ENCODE peak calls at places on chromosomes 13 and 19, in six cellular contexts. J is adrenal gland, R is K562, P is H54, F is body of pancreas, V is NB4. Y is an unnamed sample.

GRCh38 chr13:44431150-44431549 is 57.5 kb downstream of the SERP2 start:
- DNase-seq in J (no peak), R (no peak), P (no peak), F (peak), V (no peak), Y (no peak)

GRCh38 chr13:78714717-78715116 is 55.8 kb upstream of the OBI1 start:
- DNase-seq in J (no peak), R (no peak), P (no peak), F (no peak), V (no peak), Y (no peak)

GRCh38 chr13:30865131-30866009 is 40.7 kb upstream of the MEDAG start:
- DNase-seq in J (peak), R (peak), P (no peak), F (peak), V (peak), Y (peak)

GRCh38 chr13:109627649-109628048 is 158.7 kb downstream of the IRS2 start:
- DNase-seq in J (no peak), R (no peak), P (no peak), F (no peak), V (no peak), Y (no peak)

GRCh38 chr19:39709026-39709872 is 5.0 kb downstream of the LGALS14 start:
- DNase-seq in J (no peak), R (no peak), P (no peak), F (no peak), V (no peak), Y (no peak)

GRCh38 chr19:43755256-43755801 is 567 bp upstream of the SMG9 start:
- DNase-seq in J (peak), R (peak), P (no peak), F (peak), V (peak), Y (peak)

GRCh38 chr19:13984186-13984585 is 21.9 kb downstream of the RFX1 start:
- DNase-seq in J (no peak), R (no peak), P (no peak), F (no peak), V (no peak), Y (no peak)

GRCh38 chr19:2540646-2541454 is 64.9 kb downstream of the GADD45B start:
- DNase-seq in J (no peak), R (no peak), P (peak), F (peak), V (no peak), Y (no peak)

GRCh38 chr13:101970339-101970738 is 431.5 kb downstream of the FGF14 start:
- DNase-seq in J (no peak), R (no peak), P (no peak), F (no peak), V (no peak), Y (no peak)

GRCh38 chr13:75421987-75422386 is 60.0 kb downstream of the TBC1D4 start:
- DNase-seq in J (no peak), R (no peak), P (no peak), F (no peak), V (peak), Y (no peak)

GRCh38 chr13:49240017-49240416 is 7.7 kb upstream of the CDADC1 start:
- DNase-seq in J (no peak), R (no peak), P (no peak), F (no peak), V (peak), Y (peak)

GRCh38 chr19:44809856-44810554 is 1.1 kb downstream of the BCAM start:
- DNase-seq in J (no peak), R (no peak), P (no peak), F (no peak), V (no peak), Y (no peak)

GRCh38 chr19:11059511-11060358 is 29.5 kb upstream of the LDLR start:
- DNase-seq in J (no peak), R (no peak), P (no peak), F (no peak), V (no peak), Y (no peak)

GRCh38 chr13:106603568-106603967 is 35.6 kb upstream of the ARGLU1 start:
- DNase-seq in J (no peak), R (no peak), P (no peak), F (no peak), V (no peak), Y (no peak)

GRCh38 chr13:49997935-49998334 is 1.1 kb downstream of the TRIM13 start:
- DNase-seq in J (no peak), R (no peak), P (no peak), F (no peak), V (peak), Y (no peak)

GRCh38 chr19:54201172-54201701 is 579 bp downstream of the RPS9 start:
- DNase-seq in J (no peak), R (no peak), P (no peak), F (no peak), V (no peak), Y (no peak)

GRCh38 chr13:51837016-51837415 is 8.0 kb downstream of the TMEM272 start:
- DNase-seq in J (no peak), R (no peak), P (no peak), F (no peak), V (no peak), Y (no peak)

GRCh38 chr19:23046743-23047142 is 43.8 kb upstream of the ZNF728 start:
- DNase-seq in J (no peak), R (no peak), P (no peak), F (no peak), V (no peak), Y (no peak)

GRCh38 chr19:39807846-39808364 is 26.1 kb downstream of the DYRK1B start:
- DNase-seq in J (no peak), R (no peak), P (no peak), F (no peak), V (no peak), Y (no peak)

GRCh38 chr13:111202149-111202548 is 87.0 kb downstream of the ARHGEF7 start:
- DNase-seq in J (no peak), R (no peak), P (no peak), F (no peak), V (no peak), Y (no peak)

GRCh38 chr13:80338781-80339577 is 1.9 kb downstream of the SPRY2 start:
- DNase-seq in J (peak), R (peak), P (peak), F (peak), V (peak), Y (peak)

GRCh38 chr13:101150998-101151397 is 265.3 kb downstream of the NALCN start:
- DNase-seq in J (no peak), R (no peak), P (no peak), F (no peak), V (no peak), Y (no peak)

GRCh38 chr19:45607071-45608029 is 5.3 kb upstream of the GPR4 start:
- DNase-seq in J (peak), R (peak), P (peak), F (peak), V (peak), Y (peak)

GRCh38 chr19:58328999-58329398 is 2.2 kb downstream of the ZSCAN22 start:
- DNase-seq in J (no peak), R (peak), P (no peak), F (no peak), V (peak), Y (peak)

GRCh38 chr13:83780201-83780600 is 102.1 kb downstream of the SLITRK1 start:
- DNase-seq in J (no peak), R (peak), P (no peak), F (no peak), V (peak), Y (peak)

GRCh38 chr19:39941151-39941550 is 6.7 kb upstream of the FCGBP start:
- DNase-seq in J (no peak), R (no peak), P (no peak), F (no peak), V (no peak), Y (no peak)

GRCh38 chr13:113763254-113763653 is 4.2 kb downstream of the TMEM255B start:
- DNase-seq in J (no peak), R (no peak), P (no peak), F (no peak), V (no peak), Y (no peak)

GRCh38 chr13:113763961-113764792 is 5.2 kb downstream of the TMEM255B start:
- DNase-seq in J (no peak), R (no peak), P (no peak), F (no peak), V (no peak), Y (no peak)

GRCh38 chr13:113762538-113762937 is 3.5 kb downstream of the TMEM255B start:
- DNase-seq in J (no peak), R (no peak), P (no peak), F (no peak), V (no peak), Y (no peak)

GRCh38 chr13:113761136-113761535 is 2.1 kb downstream of the TMEM255B start:
- DNase-seq in J (no peak), R (no peak), P (no peak), F (no peak), V (no peak), Y (no peak)

GRCh38 chr13:113762075-113762474 is 3.0 kb downstream of the TMEM255B start:
- DNase-seq in J (no peak), R (no peak), P (no peak), F (no peak), V (no peak), Y (no peak)
- TF ChIP-seq POLR2A in J (no peak), R (no peak), P (no peak), F (no peak), V (no peak), Y (no peak)

GRCh38 chr19:50808856-50809255 is 14.7 kb downstream of the KLK1 start:
- DNase-seq in J (no peak), R (no peak), P (no peak), F (no peak), V (no peak), Y (no peak)

GRCh38 chr19:50801107-50801506 is 10.9 kb downstream of the ACP4 start:
- DNase-seq in J (no peak), R (no peak), P (no peak), F (no peak), V (no peak), Y (no peak)

GRCh38 chr19:50803633-50804419 is 13.6 kb downstream of the ACP4 start:
- DNase-seq in J (no peak), R (peak), P (no peak), F (no peak), V (peak), Y (peak)

GRCh38 chr19:50798943-50799851 is 9.0 kb downstream of the ACP4 start:
- DNase-seq in J (no peak), R (no peak), P (no peak), F (no peak), V (no peak), Y (no peak)

DNA sequence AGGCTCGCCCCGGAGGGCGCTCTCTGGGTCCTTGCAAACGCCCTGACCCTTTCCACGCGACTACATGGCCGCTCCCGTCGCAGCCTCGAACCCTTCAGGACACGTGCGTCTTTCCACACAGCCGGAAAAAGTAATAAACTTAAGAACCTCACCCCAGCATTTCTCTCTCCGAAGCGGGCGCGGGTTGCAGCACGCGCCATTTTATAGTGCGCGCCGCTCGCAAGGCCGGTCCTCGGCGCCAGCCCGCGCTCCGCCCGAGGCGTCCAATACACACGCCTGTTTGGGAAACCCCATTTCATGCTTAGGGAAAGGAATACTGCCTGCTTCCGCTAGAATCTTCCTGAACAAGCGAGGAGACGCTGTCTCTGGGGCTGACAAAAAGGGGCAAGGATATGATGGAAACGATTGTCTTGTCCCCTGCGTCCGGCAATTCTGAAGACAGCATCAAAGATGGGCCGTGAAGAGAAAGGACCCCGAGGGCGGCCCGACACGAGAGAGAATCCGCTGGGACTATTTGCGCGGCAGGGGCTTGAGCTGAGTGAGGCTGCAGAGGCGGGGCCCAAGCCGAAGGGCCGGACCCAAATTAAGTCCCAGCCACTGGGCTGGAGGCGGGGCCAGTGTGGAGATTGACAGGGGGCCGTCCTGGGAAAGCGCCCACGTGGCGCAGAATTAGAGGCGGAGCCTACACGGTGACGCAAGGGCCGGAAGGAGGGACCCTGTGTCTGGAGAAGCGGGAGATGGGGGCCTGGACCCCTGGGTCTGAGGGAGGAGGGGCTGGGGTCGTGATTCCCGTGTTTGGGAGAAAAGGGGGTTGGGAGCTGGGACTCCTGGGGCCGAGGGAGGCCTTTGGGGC is 14.4 kb downstream of the ACP4 start:
- DNase-seq in J (peak), R (peak), P (peak), F (peak), V (peak), Y (peak)
- TF ChIP-seq POLR2A in J (peak), R (peak), P (peak), F (peak), V (peak), Y (peak)

GRCh38 chr13:40611004-40611403 is 55.4 kb downstream of the FOXO1 start:
- DNase-seq in J (no peak), R (no peak), P (no peak), F (no peak), V (no peak), Y (no peak)

GRCh38 chr13:40613954-40614353 is 52.5 kb downstream of the FOXO1 start:
- DNase-seq in J (no peak), R (no peak), P (no peak), F (no peak), V (no peak), Y (no peak)

GRCh38 chr13:40611635-40612422 is 54.6 kb downstream of the FOXO1 start:
- DNase-seq in J (no peak), R (no peak), P (no peak), F (no peak), V (no peak), Y (no peak)

GRCh38 chr13:40615619-40616018 is 50.8 kb downstream of the FOXO1 start:
- DNase-seq in J (no peak), R (no peak), P (no peak), F (no peak), V (no peak), Y (no peak)

GRCh38 chr13:40613192-40613818 is 53.1 kb downstream of the FOXO1 start:
- DNase-seq in J (no peak), R (no peak), P (no peak), F (peak), V (peak), Y (no peak)
- TF ChIP-seq POLR2A in J (no peak), R (no peak), P (no peak), F (no peak), V (no peak), Y (no peak)

DNA sequence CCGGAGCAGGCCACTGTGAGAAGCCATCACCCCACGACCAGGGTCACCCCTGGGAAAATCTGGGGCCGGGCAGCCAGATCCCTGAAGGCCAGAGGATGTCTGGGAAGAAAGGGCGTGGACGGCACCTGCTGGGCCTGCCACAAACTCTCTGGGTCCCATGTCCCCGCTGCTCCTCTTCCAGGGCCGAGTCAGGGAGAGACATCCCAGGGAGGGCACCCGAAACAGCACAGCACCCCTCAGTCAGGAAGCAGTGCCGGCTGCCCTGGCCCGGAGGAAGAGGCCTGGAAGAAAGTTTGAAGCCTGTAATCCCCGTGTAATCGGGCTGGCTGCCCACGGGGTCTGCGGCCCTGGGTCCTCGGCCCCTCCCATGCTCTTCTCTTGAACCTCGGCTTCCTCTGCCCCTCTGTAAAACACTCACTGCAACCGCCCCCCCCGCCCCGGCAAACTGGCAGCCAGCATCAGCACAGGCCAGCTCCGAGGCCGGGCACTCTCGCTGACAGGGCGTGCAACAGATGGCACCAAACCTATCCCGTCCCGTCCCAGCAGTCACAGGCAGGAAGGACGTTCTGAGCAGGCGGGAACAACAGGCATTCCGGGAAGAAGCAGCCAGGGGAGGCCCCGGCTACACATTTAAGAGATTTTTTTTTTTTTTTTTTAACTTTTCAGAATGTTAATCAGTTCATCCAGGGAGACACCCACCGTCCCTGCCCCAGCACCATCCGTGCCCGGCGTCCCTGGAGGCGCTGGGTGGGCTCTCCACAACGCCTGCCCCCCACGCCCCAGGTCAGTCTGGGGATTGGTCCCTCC is 1.5 kb downstream of the SBNO2 start:
- DNase-seq in J (peak), R (no peak), P (no peak), F (peak), V (no peak), Y (no peak)
- TF ChIP-seq POLR2A in J (no peak), R (no peak), P (no peak), F (peak), V (no peak), Y (no peak)

DNA sequence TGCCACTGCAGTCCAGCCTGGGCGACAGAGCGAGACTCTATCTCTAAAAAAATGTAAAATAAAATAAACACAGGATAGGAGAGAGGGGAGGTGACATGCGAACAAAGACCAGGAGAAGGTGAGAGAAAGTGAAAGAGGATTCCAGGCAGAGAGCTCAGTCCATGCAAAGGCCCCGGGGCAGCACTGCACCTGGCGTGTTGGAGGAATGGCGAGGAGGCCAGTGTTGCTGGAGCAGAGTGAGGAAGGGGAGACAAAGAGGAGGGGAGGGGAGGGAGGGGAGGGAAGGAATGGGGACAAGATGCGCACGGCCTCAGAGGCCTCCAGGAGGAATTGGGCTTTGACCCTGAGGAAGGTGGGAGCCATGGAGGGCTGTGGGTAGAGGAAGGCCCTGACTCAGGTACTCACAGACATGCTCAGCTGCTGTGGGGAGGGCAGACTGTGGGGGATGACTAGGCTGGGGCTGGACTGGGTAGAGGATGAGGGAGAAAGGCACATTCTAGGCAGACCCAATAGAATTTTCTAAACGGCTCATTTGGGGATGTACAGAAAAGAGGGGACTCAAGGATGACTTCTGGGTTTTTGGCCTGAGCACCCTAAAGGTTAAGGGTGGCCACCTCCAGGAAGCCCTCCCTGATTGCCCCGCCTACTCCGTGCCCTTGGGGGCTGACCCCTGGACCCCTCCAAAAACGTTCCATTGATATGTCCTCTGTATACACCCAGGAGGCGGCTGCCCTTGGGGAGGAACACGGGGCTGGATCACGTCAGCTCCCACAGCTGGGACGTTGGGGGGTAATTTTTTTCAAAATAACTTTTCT is 43.9 kb downstream of the PTPRS start:
- DNase-seq in J (no peak), R (no peak), P (no peak), F (no peak), V (no peak), Y (no peak)
- TF ChIP-seq POLR2A in J (no peak), R (no peak), P (no peak), F (no peak), V (no peak), Y (no peak)

Y was measured in erythroblast.